ENCODE peak calls at places on chromosome 19, in five cellular contexts. M, R, Q, W and E are unnamed samples.

GRCh38 chr19:3642987-3643386 is 16.4 kb upstream of the CACTIN start:
- DNase-seq in M (no peak), R (no peak), Q (no peak), W (no peak), E (peak)

GRCh38 chr19:40228863-40229262 is 2.4 kb upstream of the CCNP start:
- DNase-seq in M (no peak), R (no peak), Q (no peak), W (no peak), E (no peak)

GRCh38 chr19:46824887-46825730 is 25.5 kb downstream of the AP2S1 start:
- DNase-seq in M (no peak), R (no peak), Q (no peak), W (no peak), E (no peak)

GRCh38 chr19:18940791-18941627 is at the start of gene HOMER3:
- DNase-seq in M (peak), R (no peak), Q (peak), W (no peak), E (no peak)

GRCh38 chr19:45474941-45475516 is 7.2 kb downstream of the FOSB start:
- DNase-seq in M (no peak), R (no peak), Q (no peak), W (no peak), E (no peak)

GRCh38 chr19:46861691-46862503 is 1.1 kb downstream of the ARHGAP35 start:
- DNase-seq in M (peak), R (no peak), Q (peak), W (no peak), E (no peak)

GRCh38 chr19:13764821-13765394 is 586 bp downstream of the MRI1 start:
- DNase-seq in M (peak), R (no peak), Q (peak), W (no peak), E (no peak)

GRCh38 chr19:54133312-54133956 is 4.1 kb upstream of the CNOT3 start:
- DNase-seq in M (no peak), R (no peak), Q (no peak), W (no peak), E (peak)

GRCh38 chr19:12133069-12133468 is 7.1 kb downstream of the ZNF20 start:
- DNase-seq in M (no peak), R (no peak), Q (no peak), W (no peak), E (no peak)

GRCh38 chr19:40691421-40692211 is 1.2 kb upstream of the NUMBL start:
- DNase-seq in M (peak), R (no peak), Q (no peak), W (no peak), E (no peak)

GRCh38 chr19:56110515-56111448 is 10.3 kb downstream of the ZNF787 start:
- DNase-seq in M (peak), R (no peak), Q (no peak), W (no peak), E (no peak)

DNA sequence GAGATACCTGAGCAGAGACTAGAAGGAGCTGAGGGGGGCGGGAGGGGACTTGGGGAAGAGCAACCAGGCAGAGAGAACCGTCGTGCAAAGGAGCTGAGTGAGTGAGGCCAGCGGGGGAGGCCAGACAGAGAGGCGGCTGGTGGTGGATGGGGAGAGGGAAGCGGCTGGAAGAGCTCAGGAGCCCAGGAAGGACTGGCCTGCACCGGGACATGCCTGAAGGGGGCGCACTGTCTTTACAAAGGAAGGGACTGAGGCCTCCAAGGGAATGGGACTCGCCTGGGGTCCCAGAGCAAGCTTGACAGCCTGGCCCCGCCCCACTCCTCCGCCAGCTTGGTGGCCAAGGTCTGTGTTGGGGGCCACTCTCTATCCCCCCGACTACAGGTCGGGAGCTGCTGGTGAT is 14.9 kb downstream of the ONECUT3 start:
- DNase-seq in M (no peak), R (no peak), Q (peak), W (no peak), E (no peak)
- TF ChIP-seq CTCF in M (no peak), R (no peak), Q (no peak), W (peak), E (no peak)

DNA sequence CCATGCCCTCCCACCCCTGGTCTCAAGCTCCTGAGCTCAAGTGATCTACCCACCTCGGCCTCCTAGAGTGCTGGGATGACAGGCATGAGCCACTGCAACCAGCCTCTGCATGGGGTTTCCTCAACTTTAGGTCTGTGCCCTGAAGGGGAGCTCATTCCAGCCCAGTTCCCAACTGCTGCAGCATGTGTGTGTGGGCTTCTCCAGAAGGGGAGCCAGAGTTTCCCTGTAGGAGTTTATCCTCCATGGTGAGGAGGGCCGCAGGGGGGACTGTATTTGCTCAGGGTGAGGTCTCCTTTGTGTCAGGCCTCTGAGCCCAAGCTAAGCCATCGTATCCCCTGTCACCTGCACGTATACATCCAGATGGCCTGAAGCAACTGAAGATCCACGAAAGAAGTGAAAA is 11.3 kb upstream of the ZNF808 start:
- DNase-seq in M (no peak), R (no peak), Q (no peak), W (no peak), E (no peak)
- TF ChIP-seq CTCF in M (no peak), R (no peak), Q (no peak), W (no peak), E (no peak)

GRCh38 chr19:33301011-33301899 is 1.1 kb downstream of the CEBPA start:
- DNase-seq in M (peak), R (no peak), Q (peak), W (no peak), E (no peak)

GRCh38 chr19:33301900-33302174 is 497 bp downstream of the CEBPA start:
- DNase-seq in M (no peak), R (no peak), Q (no peak), W (no peak), E (no peak)

GRCh38 chr19:33303791-33304759 is 1.7 kb upstream of the CEBPA start:
- DNase-seq in M (peak), R (no peak), Q (peak), W (no peak), E (no peak)

GRCh38 chr19:33302974-33303790 is 848 bp upstream of the CEBPA start:
- DNase-seq in M (peak), R (no peak), Q (peak), W (no peak), E (no peak)

GRCh38 chr19:33302175-33302973 is at the start of gene CEBPA:
- DNase-seq in M (peak), R (no peak), Q (peak), W (no peak), E (peak)
- TF ChIP-seq CTCF in M (peak), R (peak), Q (peak), W (peak), E (peak)

GRCh38 chr19:17862711-17863519 is 3.2 kb downstream of the RPL18A start:
- DNase-seq in M (no peak), R (no peak), Q (peak), W (no peak), E (no peak)

GRCh38 chr19:17861542-17862402 is 2.1 kb downstream of the RPL18A start:
- DNase-seq in M (no peak), R (no peak), Q (no peak), W (no peak), E (no peak)

GRCh38 chr19:17860331-17860992 is 752 bp downstream of the RPL18A start:
- DNase-seq in M (no peak), R (no peak), Q (no peak), W (no peak), E (no peak)

GRCh38 chr19:17860993-17861360 is 1.3 kb downstream of the RPL18A start:
- DNase-seq in M (no peak), R (no peak), Q (no peak), W (no peak), E (no peak)

GRCh38 chr19:17859533-17860330 is at the start of gene RPL18A:
- DNase-seq in M (peak), R (peak), Q (peak), W (peak), E (peak)
- TF ChIP-seq CTCF in M (peak), R (peak), Q (peak), W (peak), E (peak)

GRCh38 chr19:32971715-32972540 is at the start of the genes CEP89 and FAAP24:
- DNase-seq in M (peak), R (peak), Q (peak), W (peak), E (peak)
- TF ChIP-seq CTCF in M (no peak), R (no peak), Q (peak), W (no peak), E (no peak)

DNA sequence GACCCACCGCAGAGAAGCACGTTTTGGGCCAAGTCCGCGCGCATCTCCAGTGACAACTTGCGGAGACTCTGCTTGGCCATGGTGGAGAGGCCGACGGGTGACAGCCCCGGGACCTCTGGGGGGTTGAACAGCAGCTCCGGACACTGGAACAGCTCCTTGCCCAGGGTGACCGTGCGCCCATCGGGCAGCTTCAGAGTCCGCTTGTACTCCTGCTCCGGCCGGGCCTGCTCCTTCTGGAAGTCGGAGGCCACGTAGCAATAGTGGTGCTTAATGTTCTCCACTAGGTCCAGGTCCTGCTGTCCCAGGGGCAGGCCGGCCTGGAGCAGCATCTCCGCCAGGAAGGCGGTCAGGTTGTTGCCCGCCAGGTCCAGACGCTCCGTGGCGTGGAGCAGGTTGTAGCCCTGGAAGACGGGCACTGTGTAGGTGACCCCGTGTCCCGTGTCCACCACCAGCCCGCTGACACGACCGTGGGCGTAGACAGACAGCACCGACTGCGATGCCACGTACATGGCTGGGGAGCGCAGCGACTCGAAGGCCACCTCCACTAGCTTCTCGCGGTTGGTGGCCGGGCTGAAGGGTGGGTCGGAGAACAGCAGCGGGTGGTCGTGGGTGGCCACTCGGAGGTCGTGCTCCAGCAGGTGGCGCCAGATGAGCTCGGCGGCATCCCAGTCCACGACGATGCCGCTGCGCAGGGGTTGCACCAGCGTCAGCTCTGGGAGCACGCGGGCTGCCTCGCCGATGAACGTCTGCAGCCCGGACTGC is 743 bp downstream of the ACTL9 start:
- DNase-seq in M (no peak), R (no peak), Q (no peak), W (no peak), E (no peak)
- TF ChIP-seq CTCF in M (no peak), R (no peak), Q (no peak), W (no peak), E (peak)

DNA sequence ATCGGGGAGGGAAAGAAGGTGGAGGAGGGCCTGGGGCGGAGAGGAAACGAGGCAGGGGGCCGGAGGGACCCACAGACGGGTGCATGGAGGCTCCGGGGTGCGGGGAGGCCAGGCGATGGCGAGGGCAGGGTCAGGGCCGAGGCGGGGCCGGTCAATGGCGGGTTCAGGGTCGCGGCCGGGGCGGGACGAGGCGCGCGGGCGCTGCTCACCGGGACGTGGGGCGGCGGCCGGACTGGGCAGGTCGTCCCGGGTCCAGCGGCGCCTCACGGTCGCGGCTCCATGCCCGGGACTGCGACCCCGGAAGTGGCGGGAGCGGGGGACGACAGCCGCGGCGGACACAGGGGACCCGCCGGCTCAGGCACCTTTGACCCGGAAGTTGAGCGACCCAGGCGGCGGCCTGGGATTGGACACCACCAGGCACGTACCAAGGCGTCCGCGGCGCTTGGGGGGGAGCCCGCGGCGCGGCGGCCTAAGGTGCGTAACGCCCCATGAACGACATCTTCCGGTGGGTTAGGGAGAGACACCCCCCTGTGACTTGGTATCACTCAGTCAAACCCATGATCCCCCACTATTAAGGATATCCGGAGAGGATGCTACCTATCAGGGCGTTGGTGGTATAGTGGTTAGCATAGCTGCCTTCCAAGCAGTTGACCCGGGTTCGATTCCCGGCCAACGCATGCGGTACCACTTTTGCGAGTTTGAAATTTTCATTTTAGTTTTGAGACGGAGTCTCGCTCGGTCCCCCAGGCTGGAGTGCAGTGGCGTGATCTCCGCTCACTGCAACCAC is at the start of gene DPP9:
- DNase-seq in M (peak), R (peak), Q (peak), W (peak), E (peak)
- TF ChIP-seq CTCF in M (peak), R (peak), Q (peak), W (peak), E (no peak)

GRCh38 chr19:6660930-6661329 is 9.0 kb downstream of the TNFSF14 start:
- DNase-seq in M (no peak), R (no peak), Q (no peak), W (no peak), E (no peak)
- TF ChIP-seq CTCF in M (no peak), R (no peak), Q (no peak), W (no peak), E (no peak)

GRCh38 chr19:28701491-28701890 is 511.5 kb downstream of the UQCRFS1 start:
- DNase-seq in M (no peak), R (no peak), Q (no peak), W (peak), E (no peak)

GRCh38 chr19:28706693-28707092 is 506.3 kb downstream of the UQCRFS1 start:
- DNase-seq in M (no peak), R (no peak), Q (no peak), W (no peak), E (no peak)

GRCh38 chr19:28703400-28703956 is 509.5 kb downstream of the UQCRFS1 start:
- DNase-seq in M (no peak), R (no peak), Q (no peak), W (no peak), E (no peak)

GRCh38 chr19:28700176-28700575 is 512.8 kb downstream of the UQCRFS1 start:
- DNase-seq in M (no peak), R (no peak), Q (no peak), W (peak), E (no peak)

DNA sequence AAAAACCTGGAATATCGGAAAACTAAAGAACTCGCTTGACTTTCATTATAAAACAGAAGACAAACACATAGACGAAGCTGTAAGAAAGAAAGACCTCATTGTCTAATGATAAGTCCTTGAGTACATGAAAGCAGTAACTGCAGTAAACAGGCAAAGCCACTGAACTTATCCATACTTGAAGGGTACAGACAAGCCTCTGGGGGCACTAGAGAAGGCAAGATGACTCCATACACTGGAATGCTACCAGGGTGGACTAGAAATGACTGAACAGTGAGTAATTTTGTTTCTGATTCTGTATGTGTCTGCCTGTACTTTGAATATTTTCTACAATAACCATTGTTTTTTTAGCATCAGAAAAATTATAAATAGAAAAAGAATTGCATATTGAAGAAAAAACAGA is 507.9 kb downstream of the UQCRFS1 start:
- DNase-seq in M (no peak), R (no peak), Q (no peak), W (peak), E (no peak)
- TF ChIP-seq CTCF in M (no peak), R (no peak), Q (no peak), W (peak), E (no peak)

GRCh38 chr19:49488863-49489537 is 1.6 kb downstream of the RPL13A start:
- DNase-seq in M (no peak), R (no peak), Q (no peak), W (no peak), E (no peak)

GRCh38 chr19:49491030-49491803 is 3.8 kb downstream of the RPL13A start:
- DNase-seq in M (no peak), R (no peak), Q (no peak), W (no peak), E (no peak)

GRCh38 chr19:49488046-49488862 is 846 bp downstream of the RPL13A start:
- DNase-seq in M (no peak), R (no peak), Q (no peak), W (no peak), E (no peak)

GRCh38 chr19:49490287-49491029 is 3.0 kb downstream of the RPL13A start:
- DNase-seq in M (no peak), R (no peak), Q (no peak), W (no peak), E (no peak)

DNA sequence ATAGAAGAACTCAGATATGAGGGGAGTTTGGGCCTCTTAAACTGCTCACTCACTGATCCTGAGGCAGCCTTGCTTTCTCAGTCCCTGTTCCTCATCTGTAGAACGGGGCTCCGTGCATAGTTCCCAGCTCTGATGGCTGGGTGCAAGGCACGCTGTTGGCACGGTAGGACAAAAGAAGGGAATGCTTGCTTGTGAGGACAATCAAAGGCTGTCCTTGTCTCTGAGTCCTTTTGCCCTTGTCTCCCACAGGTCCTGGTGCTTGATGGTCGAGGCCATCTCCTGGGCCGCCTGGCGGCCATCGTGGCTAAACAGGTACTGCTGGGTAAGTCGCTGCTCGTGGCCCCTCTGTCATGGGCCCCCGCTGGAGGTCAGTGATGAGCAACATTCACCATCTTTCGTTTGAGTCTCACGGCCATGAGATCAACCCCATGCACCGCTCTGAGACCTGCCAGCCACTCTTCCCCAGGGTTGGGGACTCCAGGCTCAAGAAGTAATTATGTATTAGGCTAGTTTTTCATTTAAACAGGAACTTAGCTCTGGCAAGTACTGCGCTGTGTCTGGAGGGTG is 2.3 kb downstream of the RPL13A start:
- DNase-seq in M (no peak), R (no peak), Q (peak), W (no peak), E (no peak)
- TF ChIP-seq CTCF in M (no peak), R (no peak), Q (peak), W (no peak), E (no peak)